ENCODE peak calls at places on chromosomes 11 and 22, in ten cellular contexts. G, N, U, S, O, Q, J, F, H and L are unnamed samples.

GRCh38 chr11:82995754-82996398 is 75.8 kb downstream of the RAB30 start:
- DNase-seq in O (no peak), Q (peak; percentile 35), H (no peak), F (no peak), S (peak; percentile 63), G (no peak), U (no peak), N (no peak), J (no peak), L (no peak)

GRCh38 chr11:11841121-11841604 is 609 bp upstream of the USP47 start:
- DNase-seq in O (no peak), G (no peak), Q (no peak), J (peak; percentile 44), S (peak; percentile 38), N (no peak), U (no peak), H (no peak), F (no peak), L (peak; percentile 69)

GRCh38 chr11:3904228-3904627 is 48.8 kb downstream of the STIM1 start:
- DNase-seq in Q (no peak), N (no peak), H (no peak), U (no peak), O (no peak), F (no peak), S (no peak), G (no peak), J (no peak), L (peak; percentile 64)

GRCh38 chr11:131888230-131888826 is 517.9 kb downstream of the NTM start:
- DNase-seq in Q (peak; percentile 82), H (no peak), N (no peak), U (peak; percentile 73), J (no peak), F (no peak), G (no peak), S (no peak), O (no peak), L (no peak)

GRCh38 chr11:126544311-126545056 is 189.0 kb downstream of the ST3GAL4 start:
- DNase-seq in Q (no peak), U (peak; percentile 6), J (peak; percentile 94), G (no peak), N (no peak), H (no peak), O (no peak), F (peak; percentile 91), S (peak; percentile 67), L (peak; percentile 25)

GRCh38 chr11:66987158-66987620 is 12.1 kb downstream of the C11orf86 start:
- DNase-seq in J (no peak), N (no peak), H (no peak), O (no peak), F (peak; percentile 91), Q (no peak), S (peak; percentile 59), G (no peak), U (no peak), L (no peak)

GRCh38 chr11:58530236-58530635 is 22.3 kb upstream of the OR5B21 start:
- DNase-seq in F (no peak), O (peak; percentile 57), G (no peak), J (no peak), Q (no peak), U (no peak), H (no peak), N (no peak), S (no peak), L (no peak)

GRCh38 chr11:84922212-84922805 is 704.8 kb downstream of the DLG2 start:
- DNase-seq in G (no peak), J (peak; percentile 37), H (no peak), U (no peak), Q (no peak), F (peak; percentile 49), N (no peak), S (no peak), O (no peak), L (no peak)

GRCh38 chr22:49790912-49791311 is 36.8 kb downstream of the BRD1 start:
- DNase-seq in O (no peak), U (no peak), N (no peak), G (no peak), S (no peak), H (no peak), F (no peak), J (no peak), Q (no peak), L (no peak)

GRCh38 chr11:121310908-121311307 is 18.3 kb downstream of the SC5D start:
- DNase-seq in J (no peak), S (no peak), G (no peak), O (no peak), H (no peak), U (no peak), Q (no peak), N (no peak), F (no peak), L (no peak)

GRCh38 chr11:75277991-75278790 is 37.6 kb downstream of the TPBGL start:
- DNase-seq in Q (no peak), H (no peak), J (no peak), U (no peak), S (no peak), O (no peak), F (no peak), G (no peak), N (no peak), L (no peak)

GRCh38 chr11:75280227-75280671 is 39.7 kb downstream of the TPBGL start:
- DNase-seq in S (peak; percentile 80), J (peak; percentile 84), H (peak; percentile 56), F (peak; percentile 97), Q (peak; percentile 52), U (peak; percentile 55), O (peak; percentile 74), N (peak; percentile 36), G (peak; percentile 76), L (peak; percentile 87)

GRCh38 chr11:75280770-75281468 is 40.3 kb downstream of the TPBGL start:
- DNase-seq in U (no peak), N (no peak), O (no peak), F (peak; percentile 73), Q (no peak), G (no peak), S (no peak), H (no peak), J (no peak), L (peak; percentile 65)

GRCh38 chr11:75277211-75277805 is 36.7 kb downstream of the TPBGL start:
- DNase-seq in N (no peak), J (no peak), S (no peak), U (no peak), G (no peak), H (no peak), F (no peak), Q (no peak), O (no peak), L (no peak)

GRCh38 chr11:75279273-75279672 is 38.7 kb downstream of the TPBGL start:
- DNase-seq in H (no peak), Q (no peak), O (no peak), F (peak; percentile 55), S (no peak), N (no peak), J (peak; percentile 41), U (no peak), G (no peak), L (no peak)
- H3K4me3 ChIP-seq in H (no peak overlapping the region), Q (no peak overlapping the region), O (no peak overlapping the region), F (no peak overlapping the region), S (no peak overlapping the region), N (no peak overlapping the region), J (no peak overlapping the region), U (no peak overlapping the region), G (no peak overlapping the region), L (no peak overlapping the region)

GRCh38 chr11:122883682-122883981 is 1.1 kb downstream of the JHY start:
- DNase-seq in U (no peak), N (no peak), F (no peak), H (no peak), G (no peak), J (no peak), Q (no peak), O (no peak), S (no peak), L (no peak)
- H3K4me3 ChIP-seq in U (peak overlapping the region; percentile 61), N (peak overlapping the region; percentile 81), F (peak overlapping the region; percentile 81), H (peak overlapping the region; percentile 64), G (peak overlapping the region; percentile 66), J (peak overlapping the region; percentile 63), Q (peak overlapping the region; percentile 51), O (peak overlapping the region; percentile 68), S (no peak overlapping the region), L (peak overlapping the region; percentile 66)

DNA sequence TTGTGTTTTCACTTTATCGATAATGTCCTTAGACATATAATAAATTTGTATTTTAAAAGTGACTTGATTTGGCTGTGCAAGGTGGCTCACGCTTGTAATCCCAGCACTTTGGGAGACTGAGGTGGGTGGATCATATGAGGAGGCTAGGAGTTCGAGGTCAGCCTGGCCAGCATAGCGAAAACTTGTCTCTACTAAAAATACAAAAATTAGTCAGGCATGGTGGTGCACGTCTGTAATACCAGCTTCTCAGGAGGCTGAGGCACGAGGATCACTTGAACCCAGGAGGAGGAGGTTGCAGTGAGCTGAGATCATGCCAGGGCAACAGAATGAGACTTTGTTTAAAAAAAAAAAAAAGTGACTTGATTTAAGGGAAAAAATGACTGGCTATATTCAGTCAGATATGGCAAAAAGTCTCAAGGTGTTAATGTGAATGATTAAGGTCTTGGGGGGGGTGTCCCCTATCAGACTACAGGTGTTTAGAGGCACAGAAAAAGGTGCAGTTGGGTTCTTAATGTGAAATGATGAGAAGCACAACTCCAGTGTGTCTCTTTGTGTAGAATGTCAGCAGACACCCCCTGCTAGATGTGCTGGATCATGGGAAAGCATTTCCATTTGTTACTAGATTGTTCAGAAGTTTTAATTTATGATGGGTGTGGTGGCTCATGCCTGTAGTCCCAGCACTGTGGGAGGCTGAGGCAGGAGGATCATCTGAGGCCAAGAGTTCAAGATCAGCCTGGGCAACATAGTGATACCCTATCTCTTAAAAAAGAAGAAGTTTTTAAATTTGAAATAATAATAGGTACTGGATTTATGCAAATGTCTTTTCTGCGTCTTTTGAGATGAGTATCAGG is 17.0 kb downstream of the NEAT1 start:
- DNase-seq in F (no peak), G (no peak), U (no peak), Q (no peak), N (no peak), J (no peak), S (peak; percentile 44), H (no peak), O (no peak), L (peak; percentile 16)
- H3K4me3 ChIP-seq in F (no peak overlapping the region), G (no peak overlapping the region), U (no peak overlapping the region), Q (no peak overlapping the region), N (no peak overlapping the region), J (no peak overlapping the region), S (no peak overlapping the region), H (no peak overlapping the region), O (no peak overlapping the region), L (no peak overlapping the region)

DNA sequence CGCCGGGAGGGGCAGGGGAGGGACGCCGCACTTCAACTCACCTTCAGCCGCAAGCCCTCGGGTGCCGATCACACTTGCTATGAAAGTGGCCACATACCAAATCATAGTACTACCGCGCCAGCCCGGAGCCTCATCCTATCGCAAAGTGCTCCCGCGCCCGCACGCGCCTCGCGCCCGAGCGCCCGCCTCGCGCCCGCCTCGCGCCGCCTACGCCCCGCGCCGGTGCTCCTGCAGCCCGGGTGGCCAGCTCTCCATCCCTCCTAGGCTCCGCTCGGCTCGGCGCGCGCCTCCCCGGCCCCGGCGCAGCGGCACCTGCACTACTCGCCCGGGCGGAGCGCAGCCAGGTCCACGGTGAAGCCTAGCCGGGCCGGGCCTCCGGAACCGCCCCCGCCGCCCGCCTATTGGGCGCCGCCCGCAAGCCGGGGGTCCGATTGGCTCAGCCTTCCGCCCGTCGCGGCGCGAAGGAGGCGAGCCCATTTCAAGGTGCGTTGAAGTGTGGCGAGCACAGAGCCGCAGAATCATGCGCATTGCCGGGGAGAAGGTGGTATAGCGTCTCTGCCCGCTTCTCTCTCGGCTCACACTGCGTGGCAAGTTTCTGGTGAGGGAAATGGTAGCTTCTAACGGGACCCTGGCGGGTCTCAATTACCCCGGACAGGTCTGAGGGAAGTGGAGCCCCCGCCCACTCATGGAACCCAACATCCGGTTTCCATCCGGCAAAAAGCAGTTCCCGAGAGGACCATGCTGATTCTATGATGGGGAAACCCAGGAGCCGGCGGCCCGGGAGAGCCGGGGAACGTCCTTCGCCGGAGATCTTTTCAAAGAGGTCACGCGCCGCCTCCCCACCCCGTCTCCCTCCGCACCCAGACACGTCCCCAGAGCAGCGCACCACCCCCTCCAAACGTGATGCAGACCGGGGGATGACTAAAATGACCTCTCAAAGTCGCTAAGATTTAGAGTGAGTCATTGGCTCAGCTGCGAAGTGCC is at the start of gene IGSF9B:
- DNase-seq in H (peak; percentile 81), N (no peak), G (peak; percentile 47), O (peak; percentile 91), U (no peak), Q (no peak), F (peak; percentile 98), S (peak; percentile 85), J (peak; percentile 94), L (peak; percentile 90)
- H3K4me3 ChIP-seq in H (peak within 1 kb of the TSS; percentile 66), N (peak within 1 kb of the TSS; percentile 81), G (peak within 1 kb of the TSS; percentile 79), O (peak within 1 kb of the TSS; percentile 82), U (peak within 1 kb of the TSS; percentile 62), Q (peak within 1 kb of the TSS; percentile 40), F (peak within 1 kb of the TSS; percentile 93), S (no peak within 1 kb of the TSS), J (peak within 1 kb of the TSS; percentile 92), L (peak within 1 kb of the TSS; percentile 44)